ENCODE peak calls at places on chromosomes 5 and 9, in seven cellular contexts. H is GM23248, D is SK-N-SH, I is brain microvascular endothelial cell, B is ovary, E is keratinocyte, Q is AG09309. J is an unnamed sample.
A peak's percentile ranks its signal among the peaks of the same experiment; 100 is the strongest.

GRCh38 chr5:165410476-165410875 is 1905.1 kb downstream of the MAT2B start:
- DNase-seq in Q (no peak), D (no peak), I (no peak), B (no peak), H (no peak), E (no peak), J (no peak)

GRCh38 chr5:159422371-159422770 is 92.1 kb upstream of the IL12B start:
- DNase-seq in D (no peak), H (peak; percentile 48), Q (no peak), I (peak; percentile 36), E (no peak), B (no peak), J (no peak)

GRCh38 chr5:138979684-138980275 is 104.6 kb upstream of the LRRTM2 start:
- DNase-seq in I (no peak), B (no peak), Q (no peak), D (no peak), H (no peak), E (no peak), J (no peak)

GRCh38 chr5:142202282-142202681 is 93.7 kb downstream of the NDFIP1 start:
- DNase-seq in H (peak; percentile 76), E (no peak), I (peak; percentile 64), B (no peak), Q (no peak), D (no peak), J (no peak)

GRCh38 chr9:31210982-31211570 is 1173.4 kb upstream of the ACO1 start:
- DNase-seq in I (no peak), H (no peak), B (no peak), E (no peak), Q (no peak), D (no peak), J (peak; percentile 35)

GRCh38 chr5:116502616-116503015 is 72.0 kb downstream of the SEMA6A start:
- DNase-seq in E (no peak), Q (no peak), D (no peak), H (no peak), I (peak; percentile 53), B (no peak), J (no peak)

GRCh38 chr9:121896545-121896943 is 196.6 kb downstream of the TTLL11 start:
- DNase-seq in H (no peak), B (no peak), Q (no peak), E (no peak), I (no peak), D (no peak), J (no peak)

GRCh38 chr5:89478856-89479255 is 595.9 kb upstream of the MEF2C start:
- DNase-seq in H (no peak), D (no peak), B (no peak), Q (no peak), I (no peak), E (no peak), J (no peak)

GRCh38 chr9:101455656-101456235 is 20.2 kb upstream of the ALDOB start:
- DNase-seq in I (peak; percentile 79), E (no peak), H (peak; percentile 76), Q (no peak), D (no peak), B (no peak), J (no peak)

GRCh38 chr5:169226904-169227303 is 74.0 kb downstream of the SLIT3 start:
- DNase-seq in Q (no peak), I (no peak), D (peak; percentile 26), B (no peak), H (no peak), E (no peak), J (no peak)

GRCh38 chr5:170501931-170502330 is 1.9 kb upstream of the KCNIP1 start:
- DNase-seq in I (no peak), D (no peak), Q (no peak), E (no peak), H (no peak), B (no peak), J (no peak)

GRCh38 chr9:113620377-113621161 is 157.0 kb downstream of the RGS3 start:
- DNase-seq in B (peak; percentile 78), Q (peak; percentile 77), I (peak; percentile 89), H (peak; percentile 88), D (peak; percentile 83), E (peak; percentile 32), J (no peak)

GRCh38 chr5:141809697-141810096 is 68.5 kb downstream of the PCDH1 start:
- DNase-seq in E (no peak), D (no peak), I (no peak), Q (no peak), B (no peak), H (no peak), J (no peak)

GRCh38 chr5:149404746-149405549 is 25.9 kb upstream of the IL17B start:
- DNase-seq in Q (no peak), D (no peak), E (no peak), H (peak; percentile 92), I (peak; percentile 91), B (peak; percentile 54), J (peak; percentile 25)

GRCh38 chr5:17415282-17415681 is 82.7 kb upstream of the TAF11L2 start:
- DNase-seq in H (no peak), D (no peak), I (no peak), B (no peak), E (no peak), Q (no peak), J (peak; percentile 94)

GRCh38 chr9:138022121-138022741 is 144.6 kb downstream of the CACNA1B start:
- DNase-seq in H (peak; percentile 21), Q (no peak), B (no peak), D (peak; percentile 22), E (no peak), I (no peak), J (no peak)
- H3K4me3 ChIP-seq in H (no peak overlapping the region), Q (no peak overlapping the region), B (no peak overlapping the region), D (no peak overlapping the region), E (no peak overlapping the region), I (no peak overlapping the region), J (no peak overlapping the region)

GRCh38 chr9:137430723-137431415 is 7.7 kb downstream of the NOXA1 start:
- DNase-seq in E (no peak), D (no peak), B (peak; percentile 28), H (no peak), I (no peak), Q (no peak), J (no peak)

GRCh38 chr9:137429974-137430722 is 7.0 kb downstream of the NOXA1 start:
- DNase-seq in I (no peak), Q (no peak), H (no peak), B (peak; percentile 64), E (no peak), D (peak; percentile 86), J (peak; percentile 65)

GRCh38 chr9:137428311-137428630 is 5.1 kb downstream of the NOXA1 start:
- DNase-seq in I (no peak), Q (no peak), H (no peak), B (peak; percentile 17), E (no peak), D (no peak), J (no peak)

GRCh38 chr9:137428841-137429545 is 5.8 kb downstream of the NOXA1 start:
- DNase-seq in Q (no peak), H (no peak), E (no peak), D (no peak), I (no peak), B (peak; percentile 48), J (no peak)

GRCh38 chr9:137429546-137429890 is 6.3 kb downstream of the NOXA1 start:
- DNase-seq in H (no peak), I (no peak), B (peak; percentile 31), Q (no peak), D (no peak), E (no peak), J (no peak)
- H3K4me3 ChIP-seq in H (no peak overlapping the region), I (no peak overlapping the region), B (no peak overlapping the region), Q (no peak overlapping the region), D (no peak overlapping the region), E (no peak overlapping the region), J (no peak overlapping the region)

GRCh38 chr5:177356756-177357458 is 817 bp upstream of the RGS14 start:
- DNase-seq in E (no peak), D (no peak), B (no peak), Q (no peak), I (no peak), H (no peak), J (no peak)

GRCh38 chr5:177359451-177359851 is 1.7 kb downstream of the RGS14 start:
- DNase-seq in H (no peak), E (no peak), D (no peak), I (no peak), Q (no peak), B (no peak), J (no peak)

GRCh38 chr5:177358333-177358939 is 712 bp downstream of the RGS14 start:
- DNase-seq in E (no peak), I (no peak), B (no peak), D (no peak), Q (no peak), H (no peak), J (peak; percentile 59)

GRCh38 chr5:177355868-177356168 is 1.9 kb upstream of the RGS14 start:
- DNase-seq in I (no peak), H (no peak), D (no peak), Q (no peak), E (no peak), B (no peak), J (no peak)

GRCh38 chr5:177357459-177358332 is at the start of gene RGS14:
- DNase-seq in B (no peak), D (no peak), H (peak; percentile 72), I (peak; percentile 36), E (no peak), Q (no peak), J (no peak)
- H3K4me3 ChIP-seq in B (peak within 1 kb of the TSS; percentile 18), D (peak within 1 kb of the TSS; percentile 13), H (no peak within 1 kb of the TSS), I (no peak within 1 kb of the TSS), E (peak within 1 kb of the TSS; percentile 74), Q (no peak within 1 kb of the TSS), J (no peak within 1 kb of the TSS)

DNA sequence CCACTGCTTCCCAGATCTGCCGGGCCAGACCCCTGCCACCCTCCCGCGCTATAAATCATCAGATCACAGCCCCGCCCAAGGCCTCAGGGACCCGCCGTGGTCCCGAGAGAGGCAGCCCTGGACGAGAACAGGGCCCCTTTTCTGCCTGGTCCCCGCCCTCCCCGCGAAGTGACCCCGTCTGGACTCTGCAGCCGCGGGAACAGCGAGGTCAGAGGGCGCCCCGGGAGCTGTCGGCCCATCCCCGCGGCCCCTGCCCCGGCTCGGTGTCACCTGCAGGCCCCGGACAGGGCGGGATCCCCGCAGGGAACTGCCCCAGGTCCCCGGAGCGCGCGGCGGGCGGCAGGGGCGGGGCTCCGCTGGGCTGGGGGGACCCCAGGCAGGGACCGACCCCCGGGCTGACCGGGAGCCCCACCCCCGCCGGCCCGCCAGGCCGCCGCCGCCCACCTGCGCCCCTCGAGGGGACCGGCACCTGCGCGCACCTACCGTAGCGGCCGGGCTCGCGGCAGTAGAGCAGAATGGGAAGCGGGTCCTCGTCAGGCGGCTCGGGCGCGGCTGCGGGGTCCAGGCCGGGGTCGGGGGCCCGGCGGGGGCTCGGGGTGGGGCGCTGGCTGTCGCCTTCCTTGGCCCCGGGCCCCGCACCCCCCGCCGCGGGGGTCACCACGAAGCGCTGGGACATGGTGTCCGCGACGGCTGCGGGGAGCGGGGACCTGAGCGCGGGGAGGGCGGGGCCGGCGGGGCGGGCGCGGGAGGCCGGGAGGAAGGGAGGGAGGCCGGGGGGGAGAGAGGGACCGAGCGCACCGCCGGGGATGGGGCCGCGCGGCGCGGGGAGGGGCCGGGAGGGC is 43.5 kb upstream of the SLC12A7 start:
- DNase-seq in D (peak; percentile 68), I (no peak), Q (no peak), E (no peak), B (no peak), H (no peak), J (no peak)
- H3K4me3 ChIP-seq in D (no peak overlapping the region), I (no peak overlapping the region), Q (no peak overlapping the region), E (no peak overlapping the region), B (no peak overlapping the region), H (no peak overlapping the region), J (no peak overlapping the region)